ENCODE peak calls at places on chromosomes 3 and 15, in six cellular contexts. Z is lung; Q is GM13977; E is NCI-H69; W is thoracic aorta; P is stimulated activated naive B cell treated with anti-CD40 and anti-IgM and Interleukin-4, amounts not matched to agents 10 μg/mL and 1 μg/mL and 100 μg/mL, for 72 hours. D is an unnamed sample.

GRCh38 chr3:24713516-24713915 is 218.9 kb upstream of the THRB start:
- DNase-seq in E (peak; percentile 85), P (no peak), Z (no peak), Q (no peak), W (no peak), D (no peak)

GRCh38 chr15:71634820-71635219 is 175.5 kb upstream of the NR2E3 start:
- DNase-seq in Z (no peak), Q (no peak), P (no peak), E (peak; percentile 81), W (no peak), D (no peak)

GRCh38 chr3:45536316-45536715 is 58.2 kb upstream of the LIMD1 start:
- DNase-seq in E (no peak), W (no peak), Z (no peak), P (no peak), Q (no peak), D (no peak)

GRCh38 chr15:50075292-50075691 is 43.7 kb downstream of the ATP8B4 start:
- DNase-seq in E (no peak), Q (no peak), P (no peak), Z (no peak), W (no peak), D (no peak)

GRCh38 chr3:64900220-64900619 is 212.4 kb upstream of the ADAMTS9 start:
- DNase-seq in P (no peak), Z (no peak), E (no peak), Q (no peak), W (no peak), D (no peak)

GRCh38 chr3:86282106-86282787 is 708.7 kb downstream of the VGLL3 start:
- DNase-seq in P (no peak), E (no peak), Q (no peak), W (no peak), Z (no peak), D (no peak)

GRCh38 chr15:90400759-90401314 is 12.8 kb downstream of the IQGAP1 start:
- DNase-seq in E (peak; percentile 79), P (no peak), Z (peak; percentile 82), Q (peak; percentile 82), W (no peak), D (peak; percentile 44)

GRCh38 chr15:50883903-50884302 is 24.6 kb upstream of the AP4E1 start:
- DNase-seq in Z (no peak), Q (no peak), E (peak; percentile 7), P (peak; percentile 32), W (no peak), D (no peak)

GRCh38 chr3:71724584-71725278 is 471 bp downstream of the EIF4E3 start:
- DNase-seq in Z (peak; percentile 44), P (peak; percentile 15), E (peak; percentile 41), W (no peak), Q (peak; percentile 59), D (no peak)

GRCh38 chr15:35195649-35196048 is 110.6 kb upstream of the NANOGP8 start:
- DNase-seq in Z (no peak), Q (no peak), P (no peak), E (no peak), W (no peak), D (no peak)

GRCh38 chr3:70011582-70011981 is 12.0 kb downstream of the SAMMSON start:
- DNase-seq in Q (no peak), Z (no peak), W (no peak), E (no peak), P (no peak), D (no peak)